ENCODE peak calls at places on chromosomes 7 and 10, in four cellular contexts. P is lower lobe of right lung; H is mesothelial cell of epicardium; B is activated CD8-positive, alpha-beta T cell treated with anti-CD3 and anti-CD28 coated beads for 36 hours. J is an unnamed sample.

GRCh38 chr7:28579571-28579970 is 167.3 kb downstream of the CREB5 start:
- DNase-seq in P (no peak), H (no peak), B (no peak), J (no peak)

GRCh38 chr7:22173884-22174573 is 182.9 kb downstream of the RAPGEF5 start:
- DNase-seq in P (no peak), H (no peak), B (peak), J (no peak)

GRCh38 chr10:42691361-42692120 is 53.2 kb upstream of the ZNF33B start:
- DNase-seq in P (no peak), H (no peak), B (no peak), J (no peak)

GRCh38 chr7:31603076-31603475 is 83.9 kb upstream of the PPP1R17 start:
- DNase-seq in P (no peak), H (no peak), B (no peak), J (no peak)

GRCh38 chr10:56586391-56586790 is 225.3 kb upstream of the ZWINT start:
- DNase-seq in P (no peak), H (no peak), B (no peak), J (no peak)

GRCh38 chr7:18399624-18400235 is 95.8 kb upstream of the HDAC9 start:
- DNase-seq in P (no peak), H (no peak), B (no peak), J (no peak)

GRCh38 chr7:106820321-106821217 is 44.5 kb upstream of the PIK3CG start:
- DNase-seq in P (no peak), H (no peak), B (no peak), J (peak)

GRCh38 chr10:79401015-79401921 is 44.2 kb downstream of the ZCCHC24 start:
- DNase-seq in P (no peak), H (no peak), B (no peak), J (no peak)

GRCh38 chr10:98390406-98390805 is 24.6 kb downstream of the PYROXD2 start:
- DNase-seq in P (no peak), H (no peak), B (no peak), J (no peak)

GRCh38 chr7:904847-905246 is 28.5 kb downstream of the GET4 start:
- DNase-seq in P (no peak), H (no peak), B (no peak), J (no peak)

GRCh38 chr10:44339218-44339617 is 45.7 kb downstream of the CXCL12 start:
- DNase-seq in P (no peak), H (no peak), B (no peak), J (no peak)

GRCh38 chr10:86346794-86347665 is 19.6 kb downstream of the GRID1 start:
- DNase-seq in P (peak), H (no peak), B (no peak), J (no peak)

DNA sequence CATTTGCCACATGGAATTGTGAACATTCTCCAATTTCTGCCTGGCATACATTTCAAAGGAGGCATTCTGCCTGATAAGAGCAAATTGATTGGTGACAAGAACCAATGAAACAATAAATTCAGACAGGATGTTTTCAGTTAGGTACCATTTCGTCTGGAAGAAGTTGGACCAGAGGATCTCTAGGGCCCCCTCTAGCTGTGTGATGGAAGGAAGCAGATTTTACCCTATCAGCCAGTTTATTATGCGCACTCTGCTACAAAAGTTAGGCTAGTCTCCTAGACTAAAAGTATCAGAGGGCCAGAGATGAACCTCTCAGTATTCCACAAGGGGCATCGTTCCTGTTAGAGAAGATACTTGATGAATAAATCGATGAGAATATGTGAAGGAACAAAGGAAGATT is 118.0 kb downstream of the BUB3 start:
- DNase-seq in P (no peak), H (no peak), B (no peak), J (no peak)
- TF ChIP-seq CTCF in P (no peak), H (no peak), B (no peak), J (peak)

DNA sequence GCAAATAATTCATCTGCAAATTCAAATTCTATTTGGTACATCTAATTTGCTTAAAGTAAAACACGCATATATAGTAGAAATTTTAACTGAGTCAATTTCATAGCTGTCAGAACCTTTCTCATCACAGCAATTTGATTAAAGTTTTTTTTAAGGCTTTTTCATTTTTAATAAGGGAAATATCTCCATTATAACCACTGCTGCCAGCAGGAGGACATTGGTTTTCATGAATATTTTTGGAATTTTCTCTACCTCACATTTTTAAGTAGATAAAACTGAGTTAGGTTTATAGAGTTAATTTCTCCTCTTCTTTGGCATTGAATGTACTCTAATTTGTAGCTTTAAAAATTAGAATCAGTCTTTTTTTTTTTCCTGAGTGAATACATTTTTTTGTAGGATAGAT is 82.2 kb downstream of the ST7 start:
- DNase-seq in P (no peak), H (no peak), B (no peak), J (no peak)
- TF ChIP-seq CTCF in P (no peak), H (no peak), B (no peak), J (no peak)

GRCh38 chr10:13774303-13774893 is 187.6 kb downstream of the PRPF18 start:
- DNase-seq in P (no peak), H (no peak), B (no peak), J (no peak)

GRCh38 chr10:13776861-13777301 is 190.1 kb downstream of the PRPF18 start:
- DNase-seq in P (no peak), H (no peak), B (no peak), J (no peak)

GRCh38 chr10:13773043-13773442 is 186.3 kb downstream of the PRPF18 start:
- DNase-seq in P (no peak), H (no peak), B (no peak), J (no peak)

GRCh38 chr10:13773496-13774170 is 186.9 kb downstream of the PRPF18 start:
- DNase-seq in P (no peak), H (no peak), B (no peak), J (no peak)

DNA sequence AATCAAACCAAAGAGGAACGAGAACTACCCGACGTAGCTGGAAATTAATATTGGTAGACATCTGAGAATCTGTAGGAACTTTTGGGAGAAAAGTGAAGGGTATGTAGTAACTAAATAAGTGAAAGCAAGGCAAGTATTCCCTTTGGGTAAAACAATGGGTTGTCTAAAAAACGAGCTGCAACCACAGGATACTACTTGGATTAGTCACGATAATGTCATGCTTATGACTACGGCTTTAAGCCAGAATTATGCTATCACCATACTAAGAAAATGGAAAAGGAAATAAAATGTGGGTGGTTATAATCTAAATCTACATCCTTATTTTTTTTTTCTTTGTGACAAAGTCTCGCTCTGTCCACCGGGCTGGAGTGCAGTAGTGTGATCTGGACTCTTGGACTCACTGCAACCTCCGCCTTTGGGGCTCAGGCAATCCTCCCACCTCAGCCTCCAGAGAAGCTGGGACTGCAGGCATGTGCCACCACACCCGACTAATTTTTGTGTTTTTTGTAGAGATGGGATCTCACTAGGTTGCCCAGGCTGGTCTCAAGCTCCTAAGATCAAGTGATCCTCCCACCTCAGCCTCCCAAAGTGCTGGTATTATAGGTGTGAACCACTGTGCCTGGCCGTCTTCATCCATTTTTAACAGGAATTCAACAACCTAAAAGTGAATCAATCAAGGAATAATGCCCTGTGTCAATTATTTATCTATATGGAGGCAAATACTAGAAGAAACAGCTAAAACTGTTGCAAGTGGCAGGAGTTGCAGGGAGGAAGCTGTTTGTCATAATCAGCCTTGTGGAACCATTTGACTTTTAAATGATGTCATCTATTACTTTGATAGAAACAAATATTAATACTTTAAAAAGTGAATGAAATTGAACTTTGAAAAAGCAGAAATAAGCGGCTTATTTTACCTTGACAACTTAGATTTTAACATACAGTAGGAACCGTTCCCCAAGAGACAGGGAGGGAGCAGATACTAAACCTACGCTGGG is 189.3 kb downstream of the PRPF18 start:
- DNase-seq in P (no peak), H (no peak), B (no peak), J (peak)
- TF ChIP-seq CTCF in P (no peak), H (no peak), B (no peak), J (no peak)

GRCh38 chr10:94024407-94024806 is 30.7 kb downstream of the PLCE1 start:
- DNase-seq in P (no peak), H (no peak), B (no peak), J (no peak)

GRCh38 chr10:94023909-94024308 is 30.2 kb downstream of the PLCE1 start:
- DNase-seq in P (no peak), H (no peak), B (no peak), J (no peak)

GRCh38 chr10:94029955-94030354 is 36.2 kb downstream of the PLCE1 start:
- DNase-seq in P (no peak), H (no peak), B (no peak), J (no peak)

DNA sequence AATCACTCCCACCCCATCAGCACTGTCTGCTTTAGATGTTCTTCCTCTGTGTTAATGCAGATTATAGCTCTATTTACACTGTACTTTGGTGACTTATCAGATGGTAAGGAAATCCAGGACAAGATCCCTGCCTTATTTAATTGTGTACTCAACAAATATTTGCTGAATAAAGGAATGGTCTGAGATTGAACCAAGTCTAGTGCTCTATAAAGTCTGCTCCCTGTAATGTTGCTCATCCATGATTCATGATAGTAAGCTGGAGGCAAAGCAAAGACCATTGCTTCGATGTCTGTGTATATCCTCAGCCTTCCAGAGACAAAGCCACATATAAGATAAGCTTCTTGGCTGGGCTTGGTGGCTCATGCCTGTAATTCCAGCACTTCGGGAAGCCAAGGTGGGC is 33.5 kb downstream of the PLCE1 start:
- DNase-seq in P (no peak), H (no peak), B (no peak), J (no peak)
- TF ChIP-seq CTCF in P (no peak), H (no peak), B (no peak), J (no peak)

DNA sequence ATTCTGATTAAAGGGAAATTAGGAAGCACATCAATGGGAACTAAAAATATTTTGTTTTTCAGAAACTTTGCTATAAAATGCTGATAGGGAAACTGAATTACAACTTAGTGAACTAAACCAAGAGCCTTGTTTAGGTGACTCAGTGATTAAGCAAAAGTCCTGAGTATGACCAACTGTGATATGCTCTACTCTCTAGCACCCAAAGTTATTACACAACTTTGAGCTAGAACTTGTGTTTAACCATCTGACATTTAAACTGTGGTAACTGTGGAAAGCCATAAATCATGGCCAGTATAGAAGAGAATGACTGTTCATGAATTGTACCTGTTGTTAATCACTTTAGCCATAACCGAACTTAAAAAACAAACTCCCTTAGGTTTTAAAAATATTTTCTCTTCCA is 127.4 kb downstream of the ZNF365 start:
- DNase-seq in P (no peak), H (no peak), B (no peak), J (no peak)
- TF ChIP-seq CTCF in P (no peak), H (no peak), B (no peak), J (no peak)

J was measured in retinal pigment epithelial cell.